ENCODE peak calls at places on chromosomes 5 and 9, in eight cellular contexts. T is sciatic nerve, Z is left ventricle myocardium superior, P is COR-L47, N is coronary artery, Q is NAMALWA, U is neuronal stem cell, D is frontal cortex. F is an unnamed sample.

GRCh38 chr5:133888625-133888991 is 79.8 kb downstream of the C5orf15 start:
- DNase-seq in T (no peak), Z (no peak), P (no peak), N (no peak), Q (no peak), U (no peak), D (no peak), F (no peak)

GRCh38 chr9:106179181-106179580 is 484.8 kb downstream of the TMEM38B start:
- DNase-seq in T (no peak), Z (no peak), P (no peak), N (no peak), Q (no peak), U (no peak), D (no peak), F (no peak)

GRCh38 chr5:157148734-157149615 is 6.3 kb upstream of the MED7 start:
- DNase-seq in T (peak), Z (no peak), P (peak), N (no peak), Q (peak), U (peak), D (peak), F (peak)

GRCh38 chr5:133643365-133643764 is 31.0 kb upstream of the FSTL4 start:
- DNase-seq in T (no peak), Z (no peak), P (no peak), N (no peak), Q (no peak), U (no peak), D (no peak), F (no peak)

GRCh38 chr5:180799194-180799593 is 3.4 kb downstream of the MGAT1 start:
- DNase-seq in T (no peak), Z (no peak), P (no peak), N (no peak), Q (no peak), U (no peak), D (no peak), F (no peak)

GRCh38 chr5:56622146-56622545 is 193.2 kb upstream of the MAP3K1 start:
- DNase-seq in T (no peak), Z (no peak), P (no peak), N (no peak), Q (no peak), U (no peak), D (no peak), F (no peak)

GRCh38 chr9:137083418-137084004 is 3.3 kb upstream of the MAN1B1 start:
- DNase-seq in T (peak), Z (peak), P (no peak), N (no peak), Q (no peak), U (no peak), D (no peak), F (peak)

GRCh38 chr9:81787747-81788632 is 98.6 kb upstream of the TLE1 start:
- DNase-seq in T (no peak), Z (peak), P (no peak), N (no peak), Q (no peak), U (no peak), D (no peak), F (no peak)

GRCh38 chr9:79164396-79164795 is 407.4 kb upstream of the TLE4 start:
- DNase-seq in T (no peak), Z (no peak), P (no peak), N (no peak), Q (no peak), U (no peak), D (no peak), F (no peak)

GRCh38 chr5:53123702-53124101 is 14.1 kb upstream of the MOCS2 start:
- DNase-seq in T (no peak), Z (no peak), P (no peak), N (no peak), Q (peak), U (no peak), D (no peak), F (peak)

GRCh38 chr9:105064248-105065118 is 136.5 kb upstream of the ABCA1 start:
- DNase-seq in T (peak), Z (peak), P (peak), N (peak), Q (no peak), U (peak), D (peak), F (peak)

GRCh38 chr9:125544988-125545651 is 161.9 kb downstream of the MAPKAP1 start:
- DNase-seq in T (no peak), Z (no peak), P (peak), N (peak), Q (no peak), U (no peak), D (no peak), F (no peak)

GRCh38 chr5:111237470-111237869 is 13.3 kb downstream of the CAMK4 start:
- DNase-seq in T (no peak), Z (no peak), P (no peak), N (no peak), Q (no peak), U (no peak), D (no peak), F (peak)

GRCh38 chr9:27371382-27371781 is 74.4 kb upstream of the EQTN start:
- DNase-seq in T (no peak), Z (no peak), P (no peak), N (no peak), Q (no peak), U (no peak), D (no peak), F (no peak)

GRCh38 chr5:60844429-60844890 is 391 bp upstream of the ELOVL7 start:
- DNase-seq in T (no peak), Z (no peak), P (no peak), N (no peak), Q (no peak), U (no peak), D (no peak), F (peak)

GRCh38 chr9:106532616-106533015 is 330.4 kb upstream of the ZNF462 start:
- DNase-seq in T (no peak), Z (no peak), P (no peak), N (no peak), Q (no peak), U (no peak), D (no peak), F (no peak)

F was measured in SK-MEL-5.